ENCODE peak calls at places on chromosomes 16 and 17, in six cellular contexts. One of them, this sample, is unnamed.

GRCh38 chr17:30812218-30813177 is 12.0 kb downstream of the CRLF3 start:
- DNase-seq in HepG2: no peak
- DNase-seq in GM12878: no peak
- DNase-seq in H1: no peak
- DNase-seq in SK-N-SH: no peak
- DNase-seq in K562: no peak
- DNase-seq in this sample: no peak

GRCh38 chr17:45722161-45722560 is 62.0 kb upstream of the CRHR1 start:
- DNase-seq in HepG2: peak; percentile 58
- DNase-seq in GM12878: no peak
- DNase-seq in H1: peak; percentile 69
- DNase-seq in SK-N-SH: peak; percentile 76
- DNase-seq in K562: peak; percentile 35
- DNase-seq in this sample: peak; percentile 85

GRCh38 chr17:29931253-29931932 is 1.4 kb upstream of the SSH2 start:
- DNase-seq in HepG2: peak; percentile 90
- DNase-seq in GM12878: peak; percentile 90
- DNase-seq in H1: peak; percentile 53
- DNase-seq in SK-N-SH: peak; percentile 75
- DNase-seq in K562: peak; percentile 51
- DNase-seq in this sample: peak; percentile 85

GRCh38 chr17:35915153-35915969 is 15.2 kb downstream of the RDM1 start:
- DNase-seq in HepG2: no peak
- DNase-seq in GM12878: no peak
- DNase-seq in H1: no peak
- DNase-seq in SK-N-SH: no peak
- DNase-seq in K562: no peak
- DNase-seq in this sample: no peak

GRCh38 chr17:41329279-41329925 is 13.9 kb upstream of the KRTAP17-1 start:
- DNase-seq in HepG2: peak; percentile 52
- DNase-seq in GM12878: no peak
- DNase-seq in H1: peak; percentile 78
- DNase-seq in SK-N-SH: peak; percentile 70
- DNase-seq in K562: peak; percentile 38
- DNase-seq in this sample: peak; percentile 78

GRCh38 chr16:10736926-10737625 is 6.6 kb upstream of the NUBP1 start:
- DNase-seq in HepG2: peak; percentile 76
- DNase-seq in GM12878: peak; percentile 65
- DNase-seq in H1: peak; percentile 68
- DNase-seq in SK-N-SH: peak; percentile 70
- DNase-seq in K562: peak; percentile 68
- DNase-seq in this sample: peak; percentile 70

GRCh38 chr17:74852237-74853047 is 7.2 kb downstream of the GRIN2C start:
- DNase-seq in HepG2: peak; percentile 67
- DNase-seq in GM12878: no peak
- DNase-seq in H1: peak; percentile 86
- DNase-seq in SK-N-SH: peak; percentile 81
- DNase-seq in K562: peak; percentile 95
- DNase-seq in this sample: no peak

GRCh38 chr16:11105038-11105903 is 150.7 kb downstream of the SOCS1 start:
- DNase-seq in HepG2: peak; percentile 90
- DNase-seq in GM12878: peak; percentile 86
- DNase-seq in H1: no peak
- DNase-seq in SK-N-SH: peak; percentile 40
- DNase-seq in K562: peak; percentile 80
- DNase-seq in this sample: peak; percentile 6

GRCh38 chr17:36943250-36944220 is 5.2 kb upstream of the AATF start:
- DNase-seq in HepG2: no peak
- DNase-seq in GM12878: no peak
- DNase-seq in H1: peak; percentile 72
- DNase-seq in SK-N-SH: peak; percentile 61
- DNase-seq in K562: no peak
- DNase-seq in this sample: no peak

GRCh38 chr16:80803341-80804060 is 897 bp downstream of the CDYL2 start:
- DNase-seq in HepG2: no peak
- DNase-seq in GM12878: no peak
- DNase-seq in H1: peak; percentile 81
- DNase-seq in SK-N-SH: peak; percentile 66
- DNase-seq in K562: peak; percentile 33
- DNase-seq in this sample: no peak

GRCh38 chr17:73705594-73705993 is 61.3 kb upstream of the SDK2 start:
- DNase-seq in HepG2: no peak
- DNase-seq in GM12878: no peak
- DNase-seq in H1: no peak
- DNase-seq in SK-N-SH: peak; percentile 83
- DNase-seq in K562: no peak
- DNase-seq in this sample: peak; percentile 76

DNA sequence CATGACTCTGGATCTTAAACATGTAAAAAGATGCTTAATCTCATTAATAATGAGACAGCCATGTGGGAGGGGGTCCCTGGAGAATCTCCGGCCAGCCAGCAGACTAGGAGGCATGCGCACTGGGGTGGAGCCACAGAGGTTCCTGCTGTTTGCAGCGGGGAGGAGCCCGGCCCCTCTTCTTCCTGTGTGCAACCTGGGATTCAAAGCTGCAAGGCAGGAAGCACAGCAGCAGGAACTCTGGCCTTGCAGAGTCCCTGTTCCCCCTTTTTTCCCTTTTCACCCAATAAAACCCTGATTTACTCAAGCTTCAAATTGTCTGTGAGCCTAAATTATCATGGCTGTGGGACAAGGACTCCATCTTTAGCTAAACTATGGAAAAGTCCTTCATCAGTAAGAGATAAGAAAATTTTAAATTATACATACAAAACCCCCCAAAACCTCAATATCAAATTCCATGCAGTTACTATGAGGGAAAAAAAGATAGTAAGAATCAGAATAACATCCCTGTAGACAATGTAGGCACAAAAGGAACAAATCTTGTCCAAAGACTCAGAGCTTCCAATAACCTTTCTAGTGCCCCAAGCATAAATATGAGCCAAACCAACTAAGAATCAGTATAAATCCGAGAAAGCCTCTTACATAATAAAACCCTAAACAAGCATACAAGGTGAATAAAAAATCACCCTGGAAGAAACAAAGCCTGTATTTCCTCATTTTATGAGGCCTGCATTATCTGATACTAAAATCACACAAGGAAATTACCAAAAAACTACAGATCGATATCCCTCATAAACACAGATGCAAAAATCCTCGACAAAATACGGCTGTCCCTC is 12.1 kb downstream of the CFDP1 start:
- DNase-seq in HepG2: peak; percentile 73
- DNase-seq in GM12878: no peak
- DNase-seq in H1: peak; percentile 88
- DNase-seq in SK-N-SH: peak; percentile 71
- DNase-seq in K562: peak; percentile 42
- DNase-seq in this sample: no peak
- TF ChIP-seq CHD2 in HepG2: no peak
- TF ChIP-seq CHD2 in GM12878: no peak
- TF ChIP-seq CHD2 in H1: no peak
- TF ChIP-seq CHD2 in SK-N-SH: no peak
- TF ChIP-seq CHD2 in K562: no peak
- TF ChIP-seq CHD2 in this sample: no peak

DNA sequence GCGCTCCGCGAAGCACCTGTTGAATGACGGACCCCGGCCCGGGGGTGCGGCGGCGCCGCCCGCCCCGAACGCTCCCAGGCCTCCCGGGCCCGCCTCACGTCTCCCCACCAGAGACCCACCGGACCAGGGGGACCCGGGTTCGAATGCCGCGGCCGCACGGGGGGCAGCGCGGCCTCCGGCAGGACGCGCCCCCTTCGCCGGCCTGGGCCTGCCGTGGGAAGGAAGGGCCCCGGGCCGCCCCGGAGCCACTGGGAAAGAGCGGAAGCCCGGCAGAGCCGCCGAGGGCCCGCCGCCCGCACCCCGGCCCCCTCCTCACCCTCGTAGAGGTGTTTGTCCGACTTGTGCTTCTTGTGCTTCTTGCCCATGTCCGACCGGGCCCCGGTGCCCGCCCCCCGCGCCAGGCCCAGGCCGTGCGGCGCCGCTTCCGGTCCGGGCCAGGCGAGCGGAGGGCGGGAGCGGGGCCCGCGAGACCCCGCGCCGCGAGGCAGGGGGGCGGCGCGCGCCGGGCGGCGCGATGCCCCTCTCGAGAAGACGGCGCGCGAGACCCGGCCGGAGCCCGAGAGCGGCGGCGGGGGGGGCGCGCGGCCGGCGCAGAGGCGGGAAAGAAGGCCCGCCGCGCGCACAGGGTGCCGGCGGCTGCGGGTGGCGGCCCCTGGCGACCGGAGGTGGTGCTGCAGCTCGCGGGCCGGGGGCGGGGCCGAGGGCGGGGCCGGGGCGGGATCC is at the start of gene BRD7:
- DNase-seq in HepG2: peak; percentile 62
- DNase-seq in GM12878: no peak
- DNase-seq in H1: peak; percentile 71
- DNase-seq in SK-N-SH: peak; percentile 97
- DNase-seq in K562: peak; percentile 91
- DNase-seq in this sample: peak; percentile 53
- TF ChIP-seq CHD2 in HepG2: peak; percentile 80
- TF ChIP-seq CHD2 in GM12878: no peak
- TF ChIP-seq CHD2 in H1: no peak
- TF ChIP-seq CHD2 in SK-N-SH: peak; percentile 80
- TF ChIP-seq CHD2 in K562: peak; percentile 46
- TF ChIP-seq CHD2 in this sample: no peak

GRCh38 chr17:55588858-55589257 is 77.6 kb upstream of the SMIM36 start:
- DNase-seq in HepG2: no peak
- DNase-seq in GM12878: no peak
- DNase-seq in H1: no peak
- DNase-seq in SK-N-SH: no peak
- DNase-seq in K562: no peak
- DNase-seq in this sample: no peak

GRCh38 chr17:55588446-55588845 is 77.2 kb upstream of the SMIM36 start:
- DNase-seq in HepG2: no peak
- DNase-seq in GM12878: no peak
- DNase-seq in H1: no peak
- DNase-seq in SK-N-SH: no peak
- DNase-seq in K562: no peak
- DNase-seq in this sample: no peak

GRCh38 chr17:55585629-55586028 is 74.4 kb upstream of the SMIM36 start:
- DNase-seq in HepG2: no peak
- DNase-seq in GM12878: no peak
- DNase-seq in H1: no peak
- DNase-seq in SK-N-SH: no peak
- DNase-seq in K562: no peak
- DNase-seq in this sample: no peak

GRCh38 chr17:55584861-55585260 is 73.6 kb upstream of the SMIM36 start:
- DNase-seq in HepG2: no peak
- DNase-seq in GM12878: no peak
- DNase-seq in H1: no peak
- DNase-seq in SK-N-SH: no peak
- DNase-seq in K562: no peak
- DNase-seq in this sample: no peak

DNA sequence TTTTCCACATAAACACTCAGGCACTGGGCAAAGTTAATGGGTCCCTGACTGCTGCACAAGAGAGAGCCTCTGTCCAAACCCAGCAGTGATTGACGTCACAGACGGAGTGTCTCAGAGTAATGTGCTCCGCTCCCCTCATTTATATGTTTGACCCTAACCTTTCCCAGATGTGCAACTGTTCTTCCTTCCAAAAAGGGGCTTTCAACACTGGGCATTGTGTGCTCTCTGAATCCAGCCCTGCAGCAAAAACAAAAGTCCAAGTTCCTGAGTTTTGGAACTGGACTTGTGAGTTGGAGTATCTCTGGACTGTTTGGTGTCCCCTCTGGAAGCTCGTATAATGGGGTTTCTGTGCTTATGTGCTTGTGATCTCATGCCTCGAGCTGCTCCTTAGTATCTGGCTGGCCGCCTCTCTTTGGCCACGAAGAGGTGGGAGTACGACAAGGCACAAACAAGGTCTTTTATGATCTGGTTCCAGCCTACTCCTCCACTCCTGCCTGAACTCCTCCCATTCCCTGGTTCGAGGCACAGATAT is 76.4 kb upstream of the SMIM36 start:
- DNase-seq in HepG2: no peak
- DNase-seq in GM12878: no peak
- DNase-seq in H1: no peak
- DNase-seq in SK-N-SH: no peak
- DNase-seq in K562: no peak
- DNase-seq in this sample: no peak
- TF ChIP-seq CHD2 in HepG2: no peak
- TF ChIP-seq CHD2 in GM12878: no peak
- TF ChIP-seq CHD2 in H1: no peak
- TF ChIP-seq CHD2 in SK-N-SH: no peak
- TF ChIP-seq CHD2 in K562: no peak
- TF ChIP-seq CHD2 in this sample: no peak

DNA sequence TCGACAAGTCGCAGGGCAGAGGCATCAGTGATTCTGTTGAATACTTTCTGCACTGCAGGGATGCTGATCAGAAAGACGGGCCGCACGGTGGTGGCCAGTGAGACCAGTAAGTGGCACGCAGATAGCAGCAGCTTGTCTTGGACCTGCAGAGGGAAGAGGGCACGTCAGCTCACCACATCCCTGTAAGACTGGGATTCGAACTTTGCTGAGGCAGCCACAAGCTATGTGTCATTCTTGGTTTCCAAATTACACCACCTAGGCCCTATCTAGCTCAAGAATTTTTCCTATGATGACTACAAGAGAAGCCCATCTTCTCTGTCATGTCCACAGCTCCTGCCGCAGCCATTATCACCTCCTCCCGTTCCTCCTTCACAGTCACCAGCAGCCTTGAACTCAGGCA is 49.4 kb upstream of the GSG1L start:
- DNase-seq in HepG2: no peak
- DNase-seq in GM12878: no peak
- DNase-seq in H1: no peak
- DNase-seq in SK-N-SH: no peak
- DNase-seq in K562: no peak
- DNase-seq in this sample: no peak
- TF ChIP-seq CHD2 in HepG2: no peak
- TF ChIP-seq CHD2 in GM12878: no peak
- TF ChIP-seq CHD2 in H1: no peak
- TF ChIP-seq CHD2 in SK-N-SH: no peak
- TF ChIP-seq CHD2 in K562: no peak
- TF ChIP-seq CHD2 in this sample: no peak

DNA sequence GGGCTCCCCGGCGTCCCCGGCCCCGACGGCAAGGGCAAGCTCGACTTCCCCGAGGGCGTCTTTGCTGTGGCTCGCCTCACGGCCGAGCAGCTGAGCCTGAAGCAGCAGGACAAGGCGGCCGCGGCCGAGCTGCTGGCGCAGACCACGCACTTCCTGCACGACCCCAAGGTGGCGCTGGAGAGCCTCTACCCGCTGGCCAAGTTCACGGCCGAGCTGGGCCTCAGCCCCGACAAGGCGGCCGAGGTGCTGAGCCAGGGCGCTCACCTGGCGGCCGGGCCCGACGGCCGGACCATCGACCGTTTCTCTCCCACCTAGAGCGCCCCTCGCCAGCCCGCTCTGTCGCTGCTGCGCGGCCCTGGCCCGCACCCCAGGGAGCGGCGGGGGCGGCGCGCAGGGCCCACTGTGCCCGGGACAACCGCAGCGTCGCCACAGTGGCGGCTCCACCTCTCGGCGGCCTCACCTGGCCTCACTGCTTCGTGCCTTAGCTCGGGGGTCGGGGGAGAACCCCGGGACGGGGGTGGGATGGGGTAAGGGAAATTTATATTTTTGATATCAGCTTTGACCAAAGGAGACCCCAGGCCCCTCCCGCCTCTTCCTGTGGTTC is 3.7 kb downstream of the HIC1 start:
- DNase-seq in HepG2: no peak
- DNase-seq in GM12878: no peak
- DNase-seq in H1: peak; percentile 94
- DNase-seq in SK-N-SH: no peak
- DNase-seq in K562: no peak
- DNase-seq in this sample: peak; percentile 79
- TF ChIP-seq CHD2 in HepG2: no peak
- TF ChIP-seq CHD2 in GM12878: peak; percentile 17
- TF ChIP-seq CHD2 in H1: no peak
- TF ChIP-seq CHD2 in SK-N-SH: no peak
- TF ChIP-seq CHD2 in K562: no peak
- TF ChIP-seq CHD2 in this sample: no peak